ENCODE peak calls at places on chromosomes 12 and 14, in ten cellular contexts. D is GM23338, Q is PC-9, L is endothelial cell of umbilical vein, A is HCT116, E is fibroblast of lung, Z is GM23248, U is H1, I is MM.1S, M is K562. F is an unnamed sample.

GRCh38 chr12:93979189-93979588 is 169.2 kb upstream of the PLXNC1 start:
- DNase-seq in D (peak), Q (no peak), L (peak), A (peak), E (peak), Z (peak), U (no peak), I (peak), M (no peak), F (peak)

GRCh38 chr14:102949062-102949800 is 26.8 kb downstream of the AMN start:
- DNase-seq in D (no peak), Q (no peak), L (no peak), A (no peak), E (no peak), Z (peak), U (no peak), I (no peak), M (no peak), F (no peak)

GRCh38 chr14:95649230-95649629 is 37.0 kb upstream of the TCL1B start:
- DNase-seq in D (no peak), Q (no peak), L (no peak), A (no peak), E (no peak), Z (no peak), U (no peak), I (no peak), M (no peak), F (no peak)

GRCh38 chr14:55354500-55354899 is 57.1 kb downstream of the ATG14 start:
- DNase-seq in D (peak), Q (peak), L (peak), A (peak), E (peak), Z (peak), U (peak), I (peak), M (no peak), F (peak)

GRCh38 chr12:119440961-119441360 is 106.4 kb downstream of the CCDC60 start:
- DNase-seq in D (no peak), Q (no peak), L (no peak), A (no peak), E (no peak), Z (no peak), U (no peak), I (no peak), M (no peak), F (no peak)

GRCh38 chr12:132424811-132425210 is 65.1 kb upstream of the FBRSL1 start:
- DNase-seq in D (no peak), Q (no peak), L (no peak), A (no peak), E (no peak), Z (no peak), U (no peak), I (no peak), M (no peak), F (no peak)

GRCh38 chr14:52840916-52841315 is 49.5 kb upstream of the GNPNAT1 start:
- DNase-seq in D (no peak), Q (peak), L (no peak), A (no peak), E (peak), Z (peak), U (no peak), I (no peak), M (no peak), F (peak)

GRCh38 chr14:72111921-72112320 is 179.7 kb downstream of the RGS6 start:
- DNase-seq in D (no peak), Q (no peak), L (no peak), A (no peak), E (no peak), Z (no peak), U (no peak), I (no peak), M (no peak), F (no peak)

GRCh38 chr12:16939871-16940306 is 333.9 kb upstream of the LMO3 start:
- DNase-seq in D (peak), Q (peak), L (peak), A (peak), E (peak), Z (peak), U (peak), I (peak), M (peak), F (peak)

DNA sequence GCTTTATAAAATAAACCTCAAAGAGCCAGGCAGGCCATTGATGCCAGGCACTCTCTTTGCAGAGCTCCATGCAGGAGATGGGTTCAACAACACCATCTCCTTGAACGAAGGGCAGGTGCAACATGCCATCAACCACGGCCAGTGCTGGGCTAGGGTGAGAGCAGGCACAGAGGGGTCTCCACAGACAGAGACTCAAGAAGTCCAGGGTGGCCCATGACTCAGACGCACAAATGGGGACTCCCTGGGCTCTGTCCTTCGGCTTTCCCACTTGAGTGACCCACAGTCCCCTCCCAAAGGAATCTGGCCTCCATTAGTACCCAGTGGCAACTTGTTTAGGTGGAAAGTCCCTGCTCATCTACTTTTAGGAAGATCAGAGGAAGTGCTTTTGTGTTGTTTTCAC is 124.4 kb upstream of the PZP start:
- DNase-seq in D (no peak), Q (no peak), L (no peak), A (no peak), E (no peak), Z (no peak), U (no peak), I (no peak), M (no peak), F (no peak)
- TF ChIP-seq EZH2 in D (no peak), Q (no peak), L (no peak), A (no peak), E (no peak), Z (no peak), U (no peak), I (no peak), M (no peak), F (no peak)

GRCh38 chr12:5945071-5946008 is at the start of gene ANO2:
- DNase-seq in D (peak), Q (peak), L (no peak), A (no peak), E (no peak), Z (peak), U (no peak), I (peak), M (no peak), F (peak)
- TF ChIP-seq EZH2 in D (no peak), Q (peak), L (no peak), A (no peak), E (peak), Z (peak), U (peak), I (no peak), M (no peak), F (peak)

DNA sequence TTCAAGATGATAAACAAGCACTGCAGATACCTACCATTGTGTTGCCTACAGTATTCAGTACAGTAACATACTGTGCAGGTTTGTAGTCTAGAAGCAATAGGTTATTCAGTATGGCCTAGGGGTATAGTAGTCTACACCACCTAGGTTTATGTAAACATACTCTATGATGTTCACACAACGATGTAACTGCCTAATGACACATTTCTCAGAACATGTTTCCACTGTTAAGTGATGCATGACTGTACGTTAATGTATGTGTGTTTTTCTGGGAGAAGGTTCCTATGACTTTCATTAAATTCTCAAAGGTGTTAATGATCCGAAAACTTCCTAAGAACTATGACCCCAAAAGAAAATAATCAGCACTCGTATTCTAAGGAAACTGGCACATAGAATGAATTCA is 20.9 kb upstream of the CALM1 start:
- DNase-seq in D (no peak), Q (no peak), L (no peak), A (no peak), E (no peak), Z (no peak), U (no peak), I (no peak), M (no peak), F (no peak)
- TF ChIP-seq EZH2 in D (no peak), Q (no peak), L (no peak), A (no peak), E (no peak), Z (no peak), U (no peak), I (no peak), M (no peak), F (no peak)

DNA sequence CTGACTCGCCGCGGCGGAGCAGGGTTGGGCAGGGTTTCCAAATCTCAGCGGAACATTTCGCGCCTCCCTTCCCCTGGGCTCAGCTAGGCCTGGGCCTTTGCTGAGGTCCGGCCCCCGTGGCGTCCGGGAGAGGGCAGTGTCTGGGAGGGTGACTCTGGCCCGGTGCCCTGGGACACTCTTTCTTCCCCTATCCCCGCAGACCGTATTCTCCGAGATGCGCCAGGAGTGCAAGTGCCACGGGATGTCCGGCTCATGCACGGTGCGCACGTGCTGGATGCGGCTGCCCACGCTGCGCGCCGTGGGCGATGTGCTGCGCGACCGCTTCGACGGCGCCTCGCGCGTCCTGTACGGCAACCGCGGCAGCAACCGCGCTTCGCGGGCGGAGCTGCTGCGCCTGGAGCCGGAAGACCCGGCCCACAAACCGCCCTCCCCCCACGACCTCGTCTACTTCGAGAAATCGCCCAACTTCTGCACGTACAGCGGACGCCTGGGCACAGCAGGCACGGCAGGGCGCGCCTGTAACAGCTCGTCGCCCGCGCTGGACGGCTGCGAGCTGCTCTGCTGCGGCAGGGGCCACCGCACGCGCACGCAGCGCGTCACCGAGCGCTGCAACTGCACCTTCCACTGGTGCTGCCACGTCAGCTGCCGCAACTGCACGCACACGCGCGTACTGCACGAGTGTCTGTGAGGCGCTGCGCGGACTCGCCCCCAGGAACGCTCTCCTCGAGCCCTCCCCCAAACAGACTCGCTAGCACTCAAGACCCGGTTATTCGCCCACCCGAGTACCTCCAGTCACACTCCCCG is 3.0 kb downstream of the WNT1 start:
- DNase-seq in D (peak), Q (no peak), L (no peak), A (no peak), E (no peak), Z (peak), U (no peak), I (no peak), M (peak), F (no peak)
- TF ChIP-seq EZH2 in D (peak), Q (no peak), L (peak), A (no peak), E (peak), Z (no peak), U (peak), I (peak), M (no peak), F (peak)

F was measured in hepatocyte.